ENCODE peak calls at places on chromosome 19, in five cellular contexts. One of them, this sample, is unnamed.

GRCh38 chr19:38389101-38389925 is 816 bp downstream of the SPRED3 start:
- DNase-seq in GM12878: no peak
- DNase-seq in HepG2: no peak
- DNase-seq in SK-N-SH: peak; percentile 80
- DNase-seq in K562: no peak
- DNase-seq in this sample: no peak

GRCh38 chr19:19488041-19488874 is 27.1 kb downstream of the TSSK6 start:
- DNase-seq in GM12878: no peak
- DNase-seq in SK-N-SH: peak; percentile 67
- DNase-seq in K562: peak; percentile 58
- DNase-seq in HepG2: no peak
- DNase-seq in this sample: no peak

GRCh38 chr19:9309974-9310446 is 372 bp upstream of the ZNF699 start:
- DNase-seq in HepG2: no peak
- DNase-seq in K562: peak; percentile 92
- DNase-seq in SK-N-SH: peak; percentile 92
- DNase-seq in GM12878: no peak
- DNase-seq in this sample: peak; percentile 88

GRCh38 chr19:45499196-45500180 is 1.2 kb downstream of the PPM1N start:
- DNase-seq in HepG2: no peak
- DNase-seq in SK-N-SH: peak; percentile 62
- DNase-seq in K562: peak; percentile 70
- DNase-seq in GM12878: no peak
- DNase-seq in this sample: peak; percentile 57

GRCh38 chr19:18896421-18896841 is 473 bp upstream of the CERS1 start:
- DNase-seq in K562: no peak
- DNase-seq in SK-N-SH: peak; percentile 62
- DNase-seq in GM12878: no peak
- DNase-seq in HepG2: no peak
- DNase-seq in this sample: no peak

GRCh38 chr19:7013678-7014077 is 7.6 kb downstream of the MBD3L2B start:
- DNase-seq in HepG2: no peak
- DNase-seq in GM12878: peak; percentile 68
- DNase-seq in SK-N-SH: no peak
- DNase-seq in K562: no peak
- DNase-seq in this sample: no peak

GRCh38 chr19:1567848-1568227 is 287 bp downstream of the MEX3D start:
- DNase-seq in GM12878: no peak
- DNase-seq in SK-N-SH: peak; percentile 78
- DNase-seq in K562: peak; percentile 82
- DNase-seq in HepG2: no peak
- DNase-seq in this sample: no peak

GRCh38 chr19:23071087-23071511 is 45.7 kb upstream of the ZNF730 start:
- DNase-seq in HepG2: no peak
- DNase-seq in K562: no peak
- DNase-seq in GM12878: no peak
- DNase-seq in SK-N-SH: peak; percentile 66
- DNase-seq in this sample: no peak

GRCh38 chr19:23817519-23817918 is 58.8 kb upstream of the ZNF681 start:
- DNase-seq in K562: peak; percentile 22
- DNase-seq in GM12878: no peak
- DNase-seq in SK-N-SH: peak; percentile 24
- DNase-seq in HepG2: peak; percentile 22
- DNase-seq in this sample: peak; percentile 6

GRCh38 chr19:34383599-34383998 is 18.6 kb downstream of the GPI start:
- DNase-seq in GM12878: no peak
- DNase-seq in K562: no peak
- DNase-seq in HepG2: no peak
- DNase-seq in SK-N-SH: no peak
- DNase-seq in this sample: no peak

GRCh38 chr19:19427935-19428334 is 22.5 kb downstream of the GATAD2A start:
- DNase-seq in K562: no peak
- DNase-seq in SK-N-SH: no peak
- DNase-seq in GM12878: no peak
- DNase-seq in HepG2: no peak
- DNase-seq in this sample: no peak

GRCh38 chr19:13986348-13986904 is 19.7 kb downstream of the RFX1 start:
- DNase-seq in HepG2: no peak
- DNase-seq in K562: no peak
- DNase-seq in GM12878: peak; percentile 93
- DNase-seq in SK-N-SH: peak; percentile 97
- DNase-seq in this sample: no peak

GRCh38 chr19:11399667-11400066 is 15.6 kb upstream of the EPOR start:
- DNase-seq in SK-N-SH: no peak
- DNase-seq in K562: no peak
- DNase-seq in HepG2: no peak
- DNase-seq in GM12878: no peak
- DNase-seq in this sample: no peak

GRCh38 chr19:6532244-6532999 is 1.6 kb downstream of the TNFSF9 start:
- DNase-seq in SK-N-SH: no peak
- DNase-seq in HepG2: no peak
- DNase-seq in GM12878: no peak
- DNase-seq in K562: peak; percentile 57
- DNase-seq in this sample: no peak

GRCh38 chr19:50508850-50509190 is 2.2 kb downstream of the JOSD2 start:
- DNase-seq in GM12878: no peak
- DNase-seq in SK-N-SH: no peak
- DNase-seq in K562: no peak
- DNase-seq in HepG2: no peak
- DNase-seq in this sample: no peak

GRCh38 chr19:44746946-44747738 is 1.4 kb upstream of the BCL3 start:
- DNase-seq in SK-N-SH: peak; percentile 84
- DNase-seq in GM12878: peak; percentile 59
- DNase-seq in K562: peak; percentile 95
- DNase-seq in HepG2: peak; percentile 80
- DNase-seq in this sample: peak; percentile 82

GRCh38 chr19:33376423-33376822 is 2.9 kb downstream of the CEBPG start:
- DNase-seq in GM12878: no peak
- DNase-seq in K562: no peak
- DNase-seq in HepG2: peak; percentile 45
- DNase-seq in SK-N-SH: no peak
- DNase-seq in this sample: no peak

GRCh38 chr19:43483281-43483680 is 17.9 kb upstream of the LYPD3 start:
- DNase-seq in K562: no peak
- DNase-seq in SK-N-SH: no peak
- DNase-seq in GM12878: no peak
- DNase-seq in HepG2: no peak
- DNase-seq in this sample: no peak
- TF ChIP-seq FOXM1 in K562: no peak
- TF ChIP-seq FOXM1 in SK-N-SH: no peak
- TF ChIP-seq FOXM1 in GM12878: no peak
- TF ChIP-seq FOXM1 in HepG2: no peak
- TF ChIP-seq FOXM1 in this sample: no peak

DNA sequence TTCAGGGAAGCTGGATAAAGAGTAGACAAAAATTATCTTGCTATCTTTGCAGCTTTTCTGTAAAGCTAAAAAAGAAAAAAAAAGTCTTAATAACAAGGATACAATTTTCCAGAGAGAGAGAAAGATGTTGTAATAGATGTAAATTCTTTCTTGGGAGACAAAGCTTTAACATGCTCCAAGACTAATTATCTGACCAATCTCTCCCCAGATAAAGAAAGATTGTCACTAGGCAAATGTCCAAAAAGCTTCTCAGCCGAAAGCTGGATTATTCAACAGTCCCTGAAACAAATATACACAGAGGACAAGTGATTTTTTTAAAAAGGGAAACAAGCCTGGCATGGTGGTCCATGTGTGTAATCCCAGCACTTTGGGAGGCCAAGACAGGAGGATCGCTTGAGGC is 19.3 kb downstream of the SYDE1 start:
- DNase-seq in K562: no peak
- DNase-seq in HepG2: no peak
- DNase-seq in SK-N-SH: no peak
- DNase-seq in GM12878: no peak
- DNase-seq in this sample: no peak
- TF ChIP-seq FOXM1 in K562: no peak
- TF ChIP-seq FOXM1 in HepG2: no peak
- TF ChIP-seq FOXM1 in SK-N-SH: no peak
- TF ChIP-seq FOXM1 in GM12878: no peak
- TF ChIP-seq FOXM1 in this sample: no peak

DNA sequence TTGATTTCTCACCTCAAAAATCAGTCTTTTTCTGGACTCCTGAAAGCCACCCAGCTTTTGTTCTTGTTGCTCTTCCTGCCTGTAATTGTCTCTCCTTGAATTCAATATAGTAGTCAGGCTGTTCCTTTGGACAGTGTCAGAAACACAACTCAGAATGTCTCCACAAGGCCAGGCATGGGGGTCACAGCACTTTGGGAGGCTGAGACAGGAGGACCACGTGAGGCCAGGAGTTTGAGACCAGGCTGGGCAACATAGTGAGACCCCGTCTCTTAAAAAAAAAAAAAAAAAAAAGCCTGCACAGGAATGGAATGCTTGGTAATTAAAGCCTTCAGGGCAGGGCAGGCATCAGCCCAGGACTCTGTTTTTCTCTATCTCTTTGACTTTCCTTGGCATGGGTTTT is 8.9 kb upstream of the BAX start:
- DNase-seq in HepG2: no peak
- DNase-seq in SK-N-SH: no peak
- DNase-seq in GM12878: no peak
- DNase-seq in K562: no peak
- DNase-seq in this sample: no peak
- TF ChIP-seq FOXM1 in HepG2: no peak
- TF ChIP-seq FOXM1 in SK-N-SH: no peak
- TF ChIP-seq FOXM1 in GM12878: no peak
- TF ChIP-seq FOXM1 in K562: no peak
- TF ChIP-seq FOXM1 in this sample: no peak

DNA sequence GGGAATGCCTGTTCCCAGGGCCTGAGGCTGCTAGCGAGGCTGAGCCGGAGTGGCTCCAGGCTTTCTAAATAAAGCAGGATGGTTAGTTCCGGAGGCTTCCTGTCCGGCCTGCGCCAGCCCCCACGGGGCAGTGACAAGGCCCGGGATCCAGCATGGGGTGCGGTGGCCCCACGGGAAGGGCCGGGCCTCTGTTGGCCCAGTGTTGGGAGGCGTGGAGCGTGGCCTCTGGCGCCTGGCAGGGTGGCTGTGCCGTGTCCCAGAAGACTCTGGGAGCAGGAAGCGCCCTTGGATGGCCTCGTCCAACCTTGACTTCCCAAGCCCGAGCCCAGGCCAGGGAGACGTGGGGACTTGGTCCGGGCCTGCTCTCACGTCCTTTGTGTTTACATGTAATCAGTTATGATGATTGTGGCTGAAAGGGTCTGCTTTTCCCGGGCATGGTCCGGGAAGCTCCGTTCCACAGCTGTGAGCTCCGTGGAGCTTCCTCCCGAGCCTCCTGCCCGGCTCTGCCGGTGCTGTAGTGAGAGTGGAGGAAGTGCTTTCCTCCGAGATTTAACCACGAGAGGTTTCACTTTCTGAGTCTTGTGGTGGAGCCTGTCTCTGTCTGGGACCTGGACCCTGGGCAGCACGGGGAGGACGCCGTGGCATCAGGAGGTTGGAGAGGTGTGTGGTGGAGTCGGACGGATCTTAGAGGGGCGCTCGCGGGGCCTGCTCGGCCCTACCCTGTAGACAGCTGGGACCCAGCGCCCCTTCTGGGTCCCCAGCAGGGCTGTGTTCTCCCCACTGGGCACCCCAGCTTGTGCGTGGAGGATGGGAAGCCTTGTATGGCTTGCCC is 4.6 kb downstream of the GNA11 start:
- DNase-seq in GM12878: no peak
- DNase-seq in SK-N-SH: no peak
- DNase-seq in K562: no peak
- DNase-seq in HepG2: no peak
- DNase-seq in this sample: no peak
- TF ChIP-seq FOXM1 in GM12878: no peak
- TF ChIP-seq FOXM1 in SK-N-SH: no peak
- TF ChIP-seq FOXM1 in K562: no peak
- TF ChIP-seq FOXM1 in HepG2: no peak
- TF ChIP-seq FOXM1 in this sample: no peak

GRCh38 chr19:29785360-29785759 is 26.4 kb upstream of the CCNE1 start:
- DNase-seq in K562: no peak
- DNase-seq in GM12878: no peak
- DNase-seq in SK-N-SH: no peak
- DNase-seq in HepG2: no peak
- DNase-seq in this sample: no peak
- TF ChIP-seq FOXM1 in K562: no peak
- TF ChIP-seq FOXM1 in GM12878: no peak
- TF ChIP-seq FOXM1 in SK-N-SH: no peak
- TF ChIP-seq FOXM1 in HepG2: no peak
- TF ChIP-seq FOXM1 in this sample: no peak

DNA sequence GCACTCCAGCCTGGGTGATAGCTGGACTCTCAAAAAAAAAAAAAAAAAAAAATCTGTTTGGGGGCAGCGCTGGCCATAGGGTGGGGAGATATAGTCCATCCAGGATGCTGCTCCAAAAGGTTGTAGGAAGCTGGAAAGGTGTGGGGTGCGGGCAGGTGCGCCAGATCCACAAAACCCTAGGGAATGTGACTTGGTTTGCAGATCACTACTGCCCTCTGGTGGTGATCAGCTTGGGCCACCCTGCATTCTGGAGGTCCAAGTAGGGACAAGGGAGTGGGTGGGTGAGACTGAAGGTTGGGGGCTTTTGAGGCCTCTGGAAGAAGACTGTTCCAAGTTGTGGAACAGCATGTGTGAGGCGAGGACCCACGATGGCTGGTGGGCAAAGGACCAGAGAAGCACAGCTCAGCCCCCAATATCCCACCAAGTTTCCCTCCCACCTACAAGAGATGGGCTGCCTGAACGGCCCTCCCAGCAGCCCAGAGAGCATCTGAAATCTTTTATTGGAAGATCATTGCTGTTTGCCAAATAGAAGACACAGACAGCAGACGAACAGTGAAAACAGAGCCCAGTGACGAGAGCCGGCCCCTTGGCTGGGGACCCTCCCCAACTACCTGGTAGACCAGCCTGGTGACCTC is 10.4 kb upstream of the TYK2 start:
- DNase-seq in HepG2: peak; percentile 64
- DNase-seq in K562: peak; percentile 66
- DNase-seq in SK-N-SH: peak; percentile 85
- DNase-seq in GM12878: no peak
- DNase-seq in this sample: peak; percentile 76
- TF ChIP-seq FOXM1 in HepG2: no peak
- TF ChIP-seq FOXM1 in K562: no peak
- TF ChIP-seq FOXM1 in SK-N-SH: no peak
- TF ChIP-seq FOXM1 in GM12878: no peak
- TF ChIP-seq FOXM1 in this sample: no peak